ENCODE peak calls at places on chromosome 11, in four cellular contexts. G, K, E and S are unnamed samples.
A peak's percentile ranks its signal among the peaks of the same experiment; 100 is the strongest.

GRCh38 chr11:110147965-110148709 is 54.9 kb downstream of the ZC3H12C start:
- DNase-seq in E (no peak), G (no peak), K (no peak), S (no peak)

GRCh38 chr11:83566948-83567347 is 280.8 kb upstream of the CCDC90B start:
- DNase-seq in E (no peak), K (no peak), G (no peak), S (no peak)

GRCh38 chr11:35216962-35217667 is 78.1 kb downstream of the CD44 start:
- DNase-seq in K (no peak), E (no peak), G (peak; percentile 71), S (no peak)

GRCh38 chr11:62788991-62789390 is 1.8 kb downstream of the TMEM179B start:
- DNase-seq in E (no peak), G (peak; percentile 65), K (no peak), S (no peak)

GRCh38 chr11:8988329-8989234 is 15.2 kb downstream of the NRIP3 start:
- DNase-seq in K (no peak), G (no peak), E (no peak), S (no peak)

GRCh38 chr11:89608234-89608966 is 101.7 kb upstream of the TRIM77 start:
- DNase-seq in E (no peak), G (no peak), K (no peak), S (no peak)

GRCh38 chr11:132168326-132168725 is 797.9 kb downstream of the NTM start:
- DNase-seq in G (no peak), K (no peak), E (no peak), S (no peak)

GRCh38 chr11:71204748-71205664 is 47.4 kb downstream of the SHANK2 start:
- DNase-seq in E (no peak), G (no peak), K (no peak), S (no peak)